ENCODE peak calls at places on chromosomes 5 and 9, in five cellular contexts. One of them, this sample, is unnamed.

GRCh38 chr5:33937700-33938506 is 1.7 kb downstream of the RXFP3 start:
- DNase-seq in GM12891: no peak
- DNase-seq in SK-N-SH: no peak
- DNase-seq in K562: no peak
- DNase-seq in HepG2: no peak
- DNase-seq in this sample: no peak

GRCh38 chr5:34011521-34011920 is 3.7 kb upstream of the AMACR start:
- DNase-seq in GM12891: no peak
- DNase-seq in SK-N-SH: no peak
- DNase-seq in K562: no peak
- DNase-seq in HepG2: no peak
- DNase-seq in this sample: no peak

GRCh38 chr9:134986957-134987356 is 69.2 kb upstream of the FCN1 start:
- DNase-seq in GM12891: no peak
- DNase-seq in SK-N-SH: no peak
- DNase-seq in K562: no peak
- DNase-seq in HepG2: no peak
- DNase-seq in this sample: no peak

GRCh38 chr5:76291305-76292077 is 111.6 kb upstream of the IQGAP2 start:
- DNase-seq in GM12891: no peak
- DNase-seq in SK-N-SH: no peak
- DNase-seq in K562: no peak
- DNase-seq in HepG2: no peak
- DNase-seq in this sample: no peak

GRCh38 chr5:92402045-92402444 is 1018.9 kb upstream of the ARRDC3 start:
- DNase-seq in GM12891: no peak
- DNase-seq in SK-N-SH: no peak
- DNase-seq in K562: no peak
- DNase-seq in HepG2: no peak
- DNase-seq in this sample: no peak

GRCh38 chr9:92373167-92373566 is 31.2 kb downstream of the OGN start:
- DNase-seq in GM12891: no peak
- DNase-seq in SK-N-SH: no peak
- DNase-seq in K562: no peak
- DNase-seq in HepG2: no peak
- DNase-seq in this sample: no peak

GRCh38 chr5:88551724-88552345 is 283.2 kb upstream of the TMEM161B start:
- DNase-seq in GM12891: no peak
- DNase-seq in SK-N-SH: no peak
- DNase-seq in K562: no peak
- DNase-seq in HepG2: no peak
- DNase-seq in this sample: no peak

GRCh38 chr5:10734050-10734709 is 26.9 kb downstream of the DAP start:
- DNase-seq in GM12891: no peak
- DNase-seq in SK-N-SH: no peak
- DNase-seq in K562: peak; percentile 69
- DNase-seq in HepG2: no peak
- DNase-seq in this sample: no peak

GRCh38 chr5:1291611-1292080 is 3.2 kb downstream of the TERT start:
- DNase-seq in GM12891: no peak
- DNase-seq in SK-N-SH: no peak
- DNase-seq in K562: no peak
- DNase-seq in HepG2: no peak
- DNase-seq in this sample: no peak

GRCh38 chr9:89605181-89606048 is 603 bp downstream of the GADD45G start:
- DNase-seq in GM12891: no peak
- DNase-seq in SK-N-SH: peak; percentile 72
- DNase-seq in K562: peak; percentile 11
- DNase-seq in HepG2: no peak
- DNase-seq in this sample: no peak

GRCh38 chr5:139896718-139897117 is 101.1 kb downstream of the PSD2 start:
- DNase-seq in GM12891: no peak
- DNase-seq in SK-N-SH: no peak
- DNase-seq in K562: no peak
- DNase-seq in HepG2: no peak
- DNase-seq in this sample: no peak

GRCh38 chr9:134399435-134400056 is 73.3 kb downstream of the RXRA start:
- DNase-seq in GM12891: no peak
- DNase-seq in SK-N-SH: no peak
- DNase-seq in K562: peak; percentile 48
- DNase-seq in HepG2: no peak
- DNase-seq in this sample: no peak

GRCh38 chr5:38600334-38601045 is 44.0 kb upstream of the LIFR start:
- DNase-seq in GM12891: no peak
- DNase-seq in SK-N-SH: no peak
- DNase-seq in K562: no peak
- DNase-seq in HepG2: no peak
- DNase-seq in this sample: no peak

GRCh38 chr5:141412853-141413539 is at the start of gene PCDHGA10:
- DNase-seq in GM12891: peak; percentile 70
- DNase-seq in SK-N-SH: no peak
- DNase-seq in K562: peak; percentile 51
- DNase-seq in HepG2: peak; percentile 15
- DNase-seq in this sample: peak; percentile 47

GRCh38 chr5:54774281-54775171 is 210.9 kb downstream of the ESM1 start:
- DNase-seq in GM12891: no peak
- DNase-seq in SK-N-SH: no peak
- DNase-seq in K562: no peak
- DNase-seq in HepG2: no peak
- DNase-seq in this sample: no peak

GRCh38 chr5:160311491-160312138 is 749 bp downstream of the CCNJL start:
- DNase-seq in GM12891: no peak
- DNase-seq in SK-N-SH: no peak
- DNase-seq in K562: no peak
- DNase-seq in HepG2: no peak
- DNase-seq in this sample: no peak

GRCh38 chr9:135471751-135472640 is 7.6 kb upstream of the PPP1R26 start:
- DNase-seq in GM12891: no peak
- DNase-seq in SK-N-SH: no peak
- DNase-seq in K562: peak; percentile 14
- DNase-seq in HepG2: no peak
- DNase-seq in this sample: no peak

GRCh38 chr5:179605026-179605833 is 18.2 kb downstream of the HNRNPH1 start:
- DNase-seq in GM12891: no peak
- DNase-seq in SK-N-SH: no peak
- DNase-seq in K562: no peak
- DNase-seq in HepG2: no peak
- DNase-seq in this sample: no peak

GRCh38 chr5:154485092-154485491 is 7.1 kb upstream of the HAND1 start:
- DNase-seq in GM12891: no peak
- DNase-seq in SK-N-SH: no peak
- DNase-seq in K562: no peak
- DNase-seq in HepG2: no peak
- DNase-seq in this sample: no peak

GRCh38 chr5:132473019-132473531 is 17.5 kb downstream of the IRF1 start:
- DNase-seq in GM12891: no peak
- DNase-seq in SK-N-SH: no peak
- DNase-seq in K562: no peak
- DNase-seq in HepG2: no peak
- DNase-seq in this sample: no peak

GRCh38 chr5:181223041-181223728 is at the start of gene TRIM41:
- DNase-seq in GM12891: peak; percentile 80
- DNase-seq in SK-N-SH: peak; percentile 89
- DNase-seq in K562: peak; percentile 83
- DNase-seq in HepG2: peak; percentile 96
- DNase-seq in this sample: no peak

GRCh38 chr9:137273616-137274320 is 3.8 kb upstream of the TOR4A start:
- DNase-seq in GM12891: no peak
- DNase-seq in SK-N-SH: no peak
- DNase-seq in K562: peak; percentile 62
- DNase-seq in HepG2: no peak
- DNase-seq in this sample: no peak

GRCh38 chr5:1797109-1797800 is 2.4 kb downstream of the MRPL36 start:
- DNase-seq in GM12891: no peak
- DNase-seq in SK-N-SH: no peak
- DNase-seq in K562: no peak
- DNase-seq in HepG2: no peak
- DNase-seq in this sample: no peak

GRCh38 chr5:40429258-40430111 is 250.2 kb upstream of the PTGER4 start:
- DNase-seq in GM12891: no peak
- DNase-seq in SK-N-SH: no peak
- DNase-seq in K562: no peak
- DNase-seq in HepG2: no peak
- DNase-seq in this sample: no peak

GRCh38 chr9:13228431-13228830 is 51.1 kb downstream of the MPDZ start:
- DNase-seq in GM12891: no peak
- DNase-seq in SK-N-SH: no peak
- DNase-seq in K562: no peak
- DNase-seq in HepG2: no peak
- DNase-seq in this sample: no peak

GRCh38 chr9:86733929-86734328 is 213.4 kb downstream of the GAS1 start:
- DNase-seq in GM12891: no peak
- DNase-seq in SK-N-SH: no peak
- DNase-seq in K562: no peak
- DNase-seq in HepG2: no peak
- DNase-seq in this sample: no peak

GRCh38 chr5:151126199-151126645 is 31.4 kb downstream of the ANXA6 start:
- DNase-seq in GM12891: peak; percentile 39
- DNase-seq in SK-N-SH: peak; percentile 75
- DNase-seq in K562: peak; percentile 90
- DNase-seq in HepG2: peak; percentile 68
- DNase-seq in this sample: no peak

GRCh38 chr5:176553260-176554085 is 4.3 kb downstream of the CDHR2 start:
- DNase-seq in GM12891: no peak
- DNase-seq in SK-N-SH: no peak
- DNase-seq in K562: no peak
- DNase-seq in HepG2: no peak
- DNase-seq in this sample: no peak
- TF ChIP-seq TAF1 in GM12891: no peak
- TF ChIP-seq TAF1 in SK-N-SH: no peak
- TF ChIP-seq TAF1 in K562: no peak
- TF ChIP-seq TAF1 in HepG2: no peak
- TF ChIP-seq TAF1 in this sample: no peak

GRCh38 chr9:34185778-34186551 is 7.1 kb downstream of the UBAP1 start:
- DNase-seq in GM12891: peak; percentile 25
- DNase-seq in SK-N-SH: no peak
- DNase-seq in K562: no peak
- DNase-seq in HepG2: no peak
- DNase-seq in this sample: no peak
- TF ChIP-seq TAF1 in GM12891: no peak
- TF ChIP-seq TAF1 in SK-N-SH: no peak
- TF ChIP-seq TAF1 in K562: no peak
- TF ChIP-seq TAF1 in HepG2: no peak
- TF ChIP-seq TAF1 in this sample: no peak

DNA sequence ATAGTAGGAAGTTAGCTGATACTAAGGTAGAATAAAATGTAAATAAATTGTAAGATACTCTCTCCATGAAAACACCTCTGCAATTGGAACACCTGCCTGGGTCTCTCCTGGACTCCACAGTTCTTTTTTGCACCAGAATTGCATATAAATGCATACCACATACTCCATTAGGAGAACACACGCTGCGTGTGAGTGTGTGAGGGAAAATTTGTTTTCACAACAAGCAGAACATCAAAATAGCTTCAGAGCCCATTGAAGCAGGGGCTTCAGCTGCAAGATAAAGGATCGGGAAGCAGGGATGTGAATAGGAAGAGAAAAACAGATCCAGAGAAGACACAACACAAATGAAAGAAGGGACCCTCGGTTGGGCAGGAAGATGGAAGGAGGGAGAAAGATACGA is 389.8 kb upstream of the BRINP1 start:
- DNase-seq in GM12891: no peak
- DNase-seq in SK-N-SH: no peak
- DNase-seq in K562: no peak
- DNase-seq in HepG2: no peak
- DNase-seq in this sample: no peak
- TF ChIP-seq TAF1 in GM12891: no peak
- TF ChIP-seq TAF1 in SK-N-SH: no peak
- TF ChIP-seq TAF1 in K562: no peak
- TF ChIP-seq TAF1 in HepG2: no peak
- TF ChIP-seq TAF1 in this sample: no peak

DNA sequence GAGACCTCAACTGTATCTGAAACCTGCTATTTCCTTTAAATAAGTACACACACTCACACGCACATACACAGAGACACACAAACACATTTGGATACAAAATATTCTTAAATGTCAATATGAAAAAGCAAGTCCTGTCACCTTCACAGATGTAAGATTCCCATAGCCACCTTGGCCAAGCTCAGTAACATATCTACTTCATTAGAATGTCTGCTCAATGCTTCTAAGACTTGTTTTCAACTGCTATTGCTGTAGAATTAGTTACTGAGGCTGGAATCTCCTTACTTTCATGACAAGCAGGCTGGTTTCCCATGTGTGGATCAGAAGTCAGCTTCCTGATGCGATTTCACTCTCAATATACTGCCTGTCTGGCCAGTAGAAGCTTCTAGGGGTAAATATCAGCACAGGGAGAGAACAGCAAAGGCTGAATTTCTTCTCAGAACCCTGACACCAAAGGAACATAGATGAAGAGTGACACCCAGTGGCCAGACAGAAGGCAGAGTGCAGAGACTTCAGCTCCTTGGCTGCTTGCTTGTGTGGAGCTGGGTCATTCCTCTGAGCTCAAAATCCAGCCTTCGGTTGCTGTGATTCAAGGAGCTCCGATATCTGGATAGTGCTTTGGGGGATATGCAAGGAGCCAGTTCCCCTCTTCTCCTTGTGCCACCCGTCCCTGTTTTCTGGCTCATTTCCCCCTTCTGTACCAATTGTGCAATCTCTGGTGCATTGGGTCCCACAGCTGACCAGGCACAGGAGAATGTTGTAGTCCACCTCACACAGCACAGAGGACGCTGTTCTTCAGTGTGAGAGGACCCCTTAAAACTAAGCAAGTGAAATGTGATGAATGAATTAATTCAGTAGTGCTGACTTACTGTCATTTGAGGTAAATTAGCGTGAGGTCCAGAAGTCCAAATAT is 26.6 kb upstream of the ABLIM3 start:
- DNase-seq in GM12891: no peak
- DNase-seq in SK-N-SH: peak; percentile 54
- DNase-seq in K562: peak; percentile 25
- DNase-seq in HepG2: peak; percentile 66
- DNase-seq in this sample: no peak
- TF ChIP-seq TAF1 in GM12891: no peak
- TF ChIP-seq TAF1 in SK-N-SH: no peak
- TF ChIP-seq TAF1 in K562: no peak
- TF ChIP-seq TAF1 in HepG2: no peak
- TF ChIP-seq TAF1 in this sample: no peak